ENCODE peak calls at places on chromosomes 6 and 20, in five cellular contexts. One of them, this sample, is unnamed.

GRCh38 chr6:40627316-40627715 is 40.2 kb upstream of the LRFN2 start:
- DNase-seq in M059J: peak
- DNase-seq in hypothalamus: no peak
- DNase-seq in HuH-7: no peak
- DNase-seq in Karpas-422: no peak
- DNase-seq in this sample: no peak

GRCh38 chr20:57905448-57905847 is 195.6 kb upstream of the PMEPA1 start:
- DNase-seq in HuH-7: no peak
- DNase-seq in M059J: no peak
- DNase-seq in Karpas-422: no peak
- DNase-seq in hypothalamus: no peak
- DNase-seq in this sample: no peak

GRCh38 chr6:35166160-35166919 is 25.2 kb upstream of the TCP11 start:
- DNase-seq in HuH-7: no peak
- DNase-seq in hypothalamus: no peak
- DNase-seq in M059J: no peak
- DNase-seq in Karpas-422: no peak
- DNase-seq in this sample: no peak

GRCh38 chr20:25282796-25283195 is 34.9 kb downstream of the PYGB start:
- DNase-seq in Karpas-422: no peak
- DNase-seq in M059J: no peak
- DNase-seq in hypothalamus: no peak
- DNase-seq in HuH-7: no peak
- DNase-seq in this sample: peak

GRCh38 chr20:39849664-39850063 is 839.4 kb downstream of the MAFB start:
- DNase-seq in hypothalamus: peak
- DNase-seq in M059J: peak
- DNase-seq in Karpas-422: no peak
- DNase-seq in HuH-7: no peak
- DNase-seq in this sample: peak

GRCh38 chr20:906703-907102 is 9.4 kb downstream of the ANGPT4 start:
- DNase-seq in M059J: no peak
- DNase-seq in hypothalamus: no peak
- DNase-seq in Karpas-422: no peak
- DNase-seq in HuH-7: no peak
- DNase-seq in this sample: no peak

GRCh38 chr6:28838634-28839442 is 84.9 kb downstream of the TRIM27 start:
- DNase-seq in Karpas-422: peak
- DNase-seq in M059J: peak
- DNase-seq in hypothalamus: peak
- DNase-seq in HuH-7: peak
- DNase-seq in this sample: peak

GRCh38 chr6:44161997-44162338 is 3.3 kb downstream of the CAPN11 start:
- DNase-seq in M059J: peak
- DNase-seq in hypothalamus: no peak
- DNase-seq in HuH-7: no peak
- DNase-seq in Karpas-422: peak
- DNase-seq in this sample: no peak

GRCh38 chr6:12265795-12266194 is 24.4 kb upstream of the EDN1 start:
- DNase-seq in Karpas-422: no peak
- DNase-seq in M059J: peak
- DNase-seq in HuH-7: no peak
- DNase-seq in hypothalamus: no peak
- DNase-seq in this sample: no peak

GRCh38 chr6:44339763-44340625 is 2.5 kb upstream of the SPATS1 start:
- DNase-seq in hypothalamus: no peak
- DNase-seq in Karpas-422: no peak
- DNase-seq in HuH-7: no peak
- DNase-seq in M059J: peak
- DNase-seq in this sample: no peak

GRCh38 chr6:32386040-32386439 is 14.3 kb upstream of the TSBP1 start:
- DNase-seq in hypothalamus: no peak
- DNase-seq in HuH-7: no peak
- DNase-seq in Karpas-422: no peak
- DNase-seq in M059J: no peak
- DNase-seq in this sample: no peak

GRCh38 chr6:53603381-53604121 is 58.6 kb upstream of the GCLC start:
- DNase-seq in HuH-7: no peak
- DNase-seq in hypothalamus: peak
- DNase-seq in M059J: peak
- DNase-seq in Karpas-422: no peak
- DNase-seq in this sample: no peak

GRCh38 chr6:42279966-42280629 is 62.4 kb upstream of the MRPS10 start:
- DNase-seq in hypothalamus: no peak
- DNase-seq in M059J: peak
- DNase-seq in Karpas-422: no peak
- DNase-seq in HuH-7: no peak
- DNase-seq in this sample: peak

GRCh38 chr6:159103396-159104162 is 58.8 kb upstream of the TAGAP start:
- DNase-seq in Karpas-422: no peak
- DNase-seq in HuH-7: no peak
- DNase-seq in hypothalamus: no peak
- DNase-seq in M059J: no peak
- DNase-seq in this sample: no peak

GRCh38 chr6:45690846-45691245 is 313.1 kb upstream of the SUPT3H start:
- DNase-seq in hypothalamus: no peak
- DNase-seq in M059J: peak
- DNase-seq in Karpas-422: no peak
- DNase-seq in HuH-7: no peak
- DNase-seq in this sample: no peak

GRCh38 chr6:403659-404655 is 12.4 kb downstream of the IRF4 start:
- DNase-seq in hypothalamus: no peak
- DNase-seq in M059J: no peak
- DNase-seq in Karpas-422: no peak
- DNase-seq in HuH-7: no peak
- DNase-seq in this sample: no peak

GRCh38 chr6:160520043-160520904 is 143.8 kb downstream of the LPA start:
- DNase-seq in M059J: peak
- DNase-seq in Karpas-422: no peak
- DNase-seq in HuH-7: peak
- DNase-seq in hypothalamus: peak
- DNase-seq in this sample: peak

GRCh38 chr6:6771964-6772363 is 183.4 kb downstream of the LY86 start:
- DNase-seq in HuH-7: no peak
- DNase-seq in Karpas-422: no peak
- DNase-seq in hypothalamus: no peak
- DNase-seq in M059J: no peak
- DNase-seq in this sample: no peak

GRCh38 chr20:51487525-51488279 is 54.8 kb downstream of the NFATC2 start:
- DNase-seq in HuH-7: no peak
- DNase-seq in Karpas-422: no peak
- DNase-seq in hypothalamus: no peak
- DNase-seq in M059J: peak
- DNase-seq in this sample: no peak

GRCh38 chr20:11869641-11870040 is 48.1 kb upstream of the BTBD3 start:
- DNase-seq in Karpas-422: no peak
- DNase-seq in M059J: no peak
- DNase-seq in HuH-7: no peak
- DNase-seq in hypothalamus: no peak
- DNase-seq in this sample: no peak

GRCh38 chr6:5108536-5108935 is 23.4 kb downstream of the PPP1R3G start:
- DNase-seq in Karpas-422: no peak
- DNase-seq in hypothalamus: no peak
- DNase-seq in HuH-7: no peak
- DNase-seq in M059J: no peak
- DNase-seq in this sample: no peak

GRCh38 chr20:34102342-34102741 is 9.7 kb downstream of the EIF2S2 start:
- DNase-seq in M059J: no peak
- DNase-seq in hypothalamus: no peak
- DNase-seq in HuH-7: no peak
- DNase-seq in Karpas-422: no peak
- DNase-seq in this sample: no peak

GRCh38 chr20:62066339-62066982 is 780 bp upstream of the TAF4 start:
- DNase-seq in hypothalamus: peak
- DNase-seq in M059J: peak
- DNase-seq in Karpas-422: peak
- DNase-seq in HuH-7: peak
- DNase-seq in this sample: no peak

GRCh38 chr6:110958332-110959192 is at the start of gene GTF3C6:
- DNase-seq in M059J: peak
- DNase-seq in HuH-7: peak
- DNase-seq in Karpas-422: peak
- DNase-seq in hypothalamus: peak
- DNase-seq in this sample: peak

GRCh38 chr6:22053385-22053997 is 243.3 kb downstream of the PRL start:
- DNase-seq in HuH-7: no peak
- DNase-seq in M059J: peak
- DNase-seq in Karpas-422: no peak
- DNase-seq in hypothalamus: no peak
- DNase-seq in this sample: no peak

GRCh38 chr6:113936093-113936934 is 34.6 kb downstream of the HDAC2 start:
- DNase-seq in M059J: peak
- DNase-seq in HuH-7: peak
- DNase-seq in hypothalamus: no peak
- DNase-seq in Karpas-422: peak
- DNase-seq in this sample: no peak

GRCh38 chr6:138724015-138724414 is 49.6 kb upstream of the CCDC28A start:
- DNase-seq in hypothalamus: no peak
- DNase-seq in HuH-7: peak
- DNase-seq in Karpas-422: no peak
- DNase-seq in M059J: peak
- DNase-seq in this sample: no peak

GRCh38 chr6:36959555-36960250 is 5.2 kb downstream of the PI16 start:
- DNase-seq in hypothalamus: no peak
- DNase-seq in Karpas-422: no peak
- DNase-seq in M059J: no peak
- DNase-seq in HuH-7: no peak
- DNase-seq in this sample: no peak

GRCh38 chr6:168090064-168090690 is 11.2 kb upstream of the FRMD1 start:
- DNase-seq in hypothalamus: no peak
- DNase-seq in M059J: no peak
- DNase-seq in HuH-7: no peak
- DNase-seq in Karpas-422: no peak
- DNase-seq in this sample: peak

GRCh38 chr20:17442588-17442987 is 88.6 kb downstream of the BFSP1 start:
- DNase-seq in hypothalamus: no peak
- DNase-seq in HuH-7: peak
- DNase-seq in M059J: no peak
- DNase-seq in Karpas-422: peak
- DNase-seq in this sample: no peak

GRCh38 chr20:44543345-44543744 is 21.5 kb upstream of the SERINC3 start:
- DNase-seq in M059J: no peak
- DNase-seq in HuH-7: no peak
- DNase-seq in Karpas-422: no peak
- DNase-seq in hypothalamus: no peak
- DNase-seq in this sample: no peak

GRCh38 chr6:146870765-146871164 is 272.0 kb downstream of the ADGB start:
- DNase-seq in HuH-7: no peak
- DNase-seq in M059J: no peak
- DNase-seq in Karpas-422: no peak
- DNase-seq in hypothalamus: no peak
- DNase-seq in this sample: no peak

GRCh38 chr6:169189227-169189626 is 64.4 kb downstream of the THBS2 start:
- DNase-seq in HuH-7: no peak
- DNase-seq in hypothalamus: no peak
- DNase-seq in M059J: no peak
- DNase-seq in Karpas-422: no peak
- DNase-seq in this sample: peak

This sample was measured in kidney.